ENCODE peak calls at places on chromosomes 4 and X, in four cellular contexts. I is K562, E is WTC11, N is GM12878. V is an unnamed sample.

GRCh38 chr4:124053872-124054538 is 657.4 kb downstream of the SPRY1 start:
- DNase-seq in I (no peak), E (no peak), N (no peak), V (no peak)

GRCh38 chr4:184097240-184097619 is 120.4 kb downstream of the ENPP6 start:
- DNase-seq in E (peak; percentile 85), N (no peak), I (peak; percentile 41), V (no peak)

GRCh38 chrX:135295238-135295943 is 13.9 kb upstream of the ETDC start:
- DNase-seq in E (peak; percentile 73), N (peak; percentile 9), I (no peak), V (no peak)

GRCh38 chr4:15410750-15411149 is 17.1 kb upstream of the C1QTNF7 start:
- DNase-seq in E (no peak), I (no peak), N (no peak), V (no peak)

GRCh38 chrX:30570505-30570904 is 7.1 kb downstream of the TASL start:
- DNase-seq in E (no peak), I (peak; percentile 17), N (no peak), V (peak; percentile 2)

GRCh38 chr4:6017030-6017429 is 1.2 kb downstream of the C4orf50 start:
- DNase-seq in I (no peak), N (no peak), E (no peak), V (peak; percentile 66)

GRCh38 chr4:151260526-151260925 is 16.4 kb upstream of the PRSS48 start:
- DNase-seq in N (no peak), I (no peak), E (no peak), V (no peak)

GRCh38 chr4:176298664-176299063 is 21.1 kb upstream of the SPCS3 start:
- DNase-seq in N (no peak), I (no peak), E (no peak), V (no peak)

GRCh38 chrX:138745215-138745614 is 33.7 kb upstream of the FGF13 start:
- DNase-seq in I (peak; percentile 57), N (peak; percentile 8), E (no peak), V (peak; percentile 12)

GRCh38 chr4:118849867-118850812 is 14.2 kb upstream of the SEC24D start:
- DNase-seq in E (no peak), I (no peak), N (no peak), V (no peak)

GRCh38 chr4:184674011-184674410 is 24.5 kb downstream of the PRIMPOL start:
- DNase-seq in I (no peak), N (no peak), E (no peak), V (no peak)

GRCh38 chr4:118981839-118982381 is 93.3 kb downstream of the SYNPO2 start:
- DNase-seq in N (no peak), I (peak; percentile 48), E (peak; percentile 59), V (peak; percentile 56)

GRCh38 chr4:72909461-72909860 is 160.1 kb downstream of the COX18 start:
- DNase-seq in I (peak; percentile 14), N (no peak), E (peak; percentile 46), V (peak; percentile 10)

GRCh38 chrX:91434351-91435168 is at the start of gene PABPC5:
- DNase-seq in I (no peak), N (no peak), E (peak; percentile 80), V (no peak)

GRCh38 chr4:36676139-36677050 is 395.0 kb downstream of the DTHD1 start:
- DNase-seq in I (no peak), E (no peak), N (no peak), V (no peak)

GRCh38 chrX:112636951-112637541 is 42.7 kb downstream of the LHFPL1 start:
- DNase-seq in E (no peak), N (no peak), I (no peak), V (no peak)

GRCh38 chr4:34261799-34262314 is 1982.5 kb downstream of the ARAP2 start:
- DNase-seq in E (no peak), I (no peak), N (no peak), V (no peak)

GRCh38 chr4:7552466-7552865 is 117.7 kb upstream of the PSAPL1 start:
- DNase-seq in E (no peak), I (no peak), N (no peak), V (no peak)

GRCh38 chr4:176187610-176188009 is 7.8 kb downstream of the SPATA4 start:
- DNase-seq in I (no peak), E (no peak), N (no peak), V (peak; percentile 1)

GRCh38 chr4:186366326-186366725 is 100.3 kb downstream of the F11 start:
- DNase-seq in I (no peak), N (no peak), E (peak; percentile 38), V (no peak)

GRCh38 chrX:139078342-139078741 is 366.8 kb upstream of the FGF13 start:
- DNase-seq in N (no peak), I (no peak), E (no peak), V (no peak)

GRCh38 chr4:168484626-168485025 is 4.3 kb upstream of the DDX60L start:
- DNase-seq in E (no peak), N (no peak), I (no peak), V (no peak)

GRCh38 chrX:71440401-71440800 is 74.2 kb downstream of the TAF1 start:
- DNase-seq in I (no peak), N (no peak), E (no peak), V (no peak)

GRCh38 chr4:175536852-175537453 is 275.1 kb downstream of the GPM6A start:
- DNase-seq in N (peak; percentile 7), E (no peak), I (peak; percentile 17), V (peak; percentile 35)

GRCh38 chr4:118586357-118586790 is 98.8 kb upstream of the METTL14 start:
- DNase-seq in I (no peak), E (no peak), N (no peak), V (no peak)

GRCh38 chrX:133674726-133675470 is 259.6 kb upstream of the GPC4 start:
- DNase-seq in E (no peak), I (no peak), N (no peak), V (peak; percentile 33)

GRCh38 chr4:15295421-15296162 is 132.2 kb upstream of the C1QTNF7 start:
- DNase-seq in E (no peak), I (no peak), N (no peak), V (no peak)

GRCh38 chr4:2009651-2010233 is 968 bp upstream of the NELFA start:
- DNase-seq in E (peak; percentile 66), N (no peak), I (no peak), V (peak; percentile 76)

GRCh38 chr4:157104541-157104940 is 28.6 kb downstream of the GLRB start:
- DNase-seq in I (no peak), N (no peak), E (no peak), V (no peak)

GRCh38 chrX:153778684-153779101 is 2.1 kb upstream of the SRPK3 start:
- DNase-seq in N (no peak), E (peak; percentile 33), I (no peak), V (no peak)

DNA sequence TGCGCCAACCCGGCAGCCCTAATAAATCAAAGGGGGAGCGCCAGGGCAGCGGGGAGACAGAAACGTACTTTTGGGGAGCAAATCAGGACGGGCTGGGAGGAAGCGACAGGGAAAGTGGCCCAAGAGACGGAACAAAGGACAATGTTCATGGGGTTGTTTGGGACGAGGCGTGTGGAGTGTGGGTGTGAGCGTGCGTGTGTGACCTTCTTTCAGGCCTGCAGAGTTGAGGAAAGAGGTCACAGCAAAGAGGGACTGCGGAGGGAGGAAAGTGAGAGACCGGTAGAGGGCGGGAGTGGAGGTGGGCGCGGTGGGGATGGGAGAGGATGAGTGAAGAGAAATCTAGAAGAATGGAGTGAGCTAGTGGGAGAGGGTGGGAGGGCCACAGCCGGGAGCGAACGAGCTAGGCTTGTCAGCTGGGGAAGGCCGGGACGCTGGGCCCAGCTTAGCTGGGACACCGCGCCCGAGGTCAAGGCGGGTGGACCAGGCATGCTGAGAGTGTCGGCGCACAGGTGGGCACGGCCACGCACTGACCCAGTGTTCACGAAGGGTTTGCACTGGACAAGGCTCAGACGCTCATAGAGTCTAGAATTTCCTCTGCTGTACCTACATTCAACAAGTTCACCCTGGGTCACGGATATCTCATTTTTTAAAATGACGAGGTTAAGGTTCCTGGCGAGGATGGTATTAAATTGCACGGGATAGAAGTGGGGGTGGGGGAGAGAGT is 14.7 kb upstream of the PITX2 start:
- DNase-seq in I (no peak), E (peak; percentile 72), N (no peak), V (no peak)
- TF ChIP-seq ETV6 in I (no peak), E (no peak), N (no peak), V (no peak)

GRCh38 chr4:112038861-112039260 is 106.4 kb upstream of the FAM241A start:
- DNase-seq in I (no peak), E (no peak), N (no peak), V (no peak)

GRCh38 chr4:112031712-112032328 is 113.4 kb upstream of the FAM241A start:
- DNase-seq in I (peak; percentile 40), E (no peak), N (peak; percentile 13), V (peak; percentile 25)

DNA sequence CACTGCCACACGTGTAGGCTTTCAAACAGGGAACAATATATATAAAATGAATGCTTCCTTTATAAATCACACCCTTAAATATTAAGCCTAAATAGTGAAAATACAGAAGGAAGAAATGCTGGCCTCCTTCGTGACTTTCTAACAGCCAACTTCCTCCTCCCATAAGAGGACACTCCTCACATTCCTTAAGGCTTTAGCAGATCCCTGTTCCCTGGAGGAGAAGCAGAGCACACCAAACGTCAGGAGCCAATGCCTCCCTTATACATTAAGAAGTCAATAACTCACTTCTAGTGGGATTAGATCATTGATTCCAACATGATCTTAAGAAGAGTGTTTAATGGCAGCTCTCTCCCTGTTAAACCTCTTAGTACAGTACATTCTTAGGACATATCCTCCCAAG is 108.4 kb upstream of the FAM241A start:
- DNase-seq in N (no peak), E (no peak), I (no peak), V (no peak)
- TF ChIP-seq USF2 in N (no peak), E (no peak), I (no peak), V (no peak)

GRCh38 chrX:93420090-93420489 is 253.3 kb downstream of the NAP1L3 start:
- DNase-seq in I (no peak), N (no peak), E (no peak), V (no peak)

GRCh38 chrX:93428497-93428896 is 244.9 kb downstream of the NAP1L3 start:
- DNase-seq in E (no peak), N (no peak), I (no peak), V (no peak)

GRCh38 chrX:93420635-93421034 is 252.7 kb downstream of the NAP1L3 start:
- DNase-seq in I (no peak), E (no peak), N (no peak), V (no peak)

GRCh38 chrX:93419642-93420041 is 253.7 kb downstream of the NAP1L3 start:
- DNase-seq in N (no peak), I (no peak), E (no peak), V (no peak)

GRCh38 chrX:93422693-93423092 is 250.7 kb downstream of the NAP1L3 start:
- DNase-seq in N (no peak), E (peak; percentile 10), I (peak; percentile 12), V (peak; percentile 0)
- TF ChIP-seq ETV6 in N (no peak), E (no peak), I (no peak), V (no peak)

GRCh38 chrX:142680038-142680437 is 345.7 kb upstream of the SPANXN4 start:
- DNase-seq in E (no peak), I (no peak), N (no peak), V (no peak)
- TF ChIP-seq USF2 in E (no peak), I (no peak), N (no peak), V (no peak)

GRCh38 chr4:90498175-90498574 is 371.0 kb downstream of the CCSER1 start:
- DNase-seq in E (no peak), I (no peak), N (no peak), V (no peak)

GRCh38 chr4:90495936-90496335 is 368.7 kb downstream of the CCSER1 start:
- DNase-seq in E (no peak), N (no peak), I (no peak), V (no peak)

GRCh38 chr4:90495211-90495610 is 368.0 kb downstream of the CCSER1 start:
- DNase-seq in N (no peak), I (no peak), E (no peak), V (no peak)
- TF ChIP-seq ETV6 in N (no peak), I (no peak), E (no peak), V (no peak)

V was measured in HepG2.